ENCODE peak calls at places on chromosomes 6 and 20, in nine cellular contexts. S is pons, L is germinal center, N is DMS153, X is heart left ventricle, P is neural progenitor cell, T is fibroblast of the aortic adventitia, K is occipital lobe, F is activated gamma-delta T cell. J is an unnamed sample.

GRCh38 chr20:2128542-2128941 is 26.9 kb downstream of the STK35 start:
- DNase-seq in S (no peak), L (no peak), N (no peak), X (no peak), P (no peak), T (no peak), K (no peak), F (no peak), J (no peak)

GRCh38 chr6:144897441-144897921 is 612.3 kb downstream of the UTRN start:
- DNase-seq in S (no peak), L (no peak), N (no peak), X (no peak), P (no peak), T (peak), K (no peak), F (no peak), J (no peak)

GRCh38 chr6:44664716-44665115 is 277.2 kb downstream of the CDC5L start:
- DNase-seq in S (no peak), L (no peak), N (no peak), X (no peak), P (no peak), T (no peak), K (no peak), F (no peak), J (no peak)

GRCh38 chr20:48717095-48717958 is 110.5 kb downstream of the PREX1 start:
- DNase-seq in S (peak), L (peak), N (no peak), X (no peak), P (no peak), T (no peak), K (no peak), F (no peak), J (no peak)

GRCh38 chr6:45599053-45599452 is 221.3 kb upstream of the SUPT3H start:
- DNase-seq in S (no peak), L (no peak), N (no peak), X (no peak), P (no peak), T (no peak), K (no peak), F (no peak), J (no peak)

GRCh38 chr6:139927236-139927635 is 552.8 kb upstream of the CITED2 start:
- DNase-seq in S (no peak), L (no peak), N (no peak), X (no peak), P (no peak), T (peak), K (no peak), F (no peak), J (no peak)

GRCh38 chr6:112065426-112065986 is 11.6 kb downstream of the CCN6 start:
- DNase-seq in S (no peak), L (no peak), N (no peak), X (no peak), P (no peak), T (no peak), K (no peak), F (no peak), J (no peak)

GRCh38 chr20:32470025-32470861 is 112.1 kb downstream of the ASXL1 start:
- DNase-seq in S (no peak), L (peak), N (no peak), X (peak), P (peak), T (peak), K (no peak), F (no peak), J (peak)

GRCh38 chr6:41622210-41622990 is 15.9 kb upstream of the MDFI start:
- DNase-seq in S (no peak), L (no peak), N (no peak), X (no peak), P (no peak), T (no peak), K (no peak), F (no peak), J (no peak)

GRCh38 chr20:35339007-35339406 is 46.8 kb upstream of the FAM83C start:
- DNase-seq in S (no peak), L (no peak), N (no peak), X (no peak), P (no peak), T (peak), K (no peak), F (no peak), J (no peak)

GRCh38 chr6:45467853-45468252 is 90.1 kb upstream of the SUPT3H start:
- DNase-seq in S (no peak), L (no peak), N (no peak), X (no peak), P (no peak), T (no peak), K (no peak), F (no peak), J (no peak)

GRCh38 chr20:47355489-47356219 is 845 bp downstream of the ZMYND8 start:
- DNase-seq in S (peak), L (no peak), N (no peak), X (no peak), P (peak), T (peak), K (peak), F (no peak), J (no peak)

GRCh38 chr20:40932436-40932835 is 96.2 kb upstream of the TOP1 start:
- DNase-seq in S (no peak), L (no peak), N (no peak), X (no peak), P (no peak), T (no peak), K (no peak), F (no peak), J (no peak)

GRCh38 chr6:76677017-76677416 is 604.6 kb upstream of the IMPG1 start:
- DNase-seq in S (no peak), L (no peak), N (no peak), X (no peak), P (no peak), T (no peak), K (no peak), F (no peak), J (no peak)

GRCh38 chr6:41683460-41684310 is 45.4 kb downstream of the MDFI start:
- DNase-seq in S (peak), L (peak), N (peak), X (peak), P (peak), T (peak), K (peak), F (peak), J (no peak)

GRCh38 chr6:156933201-156934053 is 156.2 kb downstream of the ARID1B start:
- DNase-seq in S (peak), L (no peak), N (peak), X (peak), P (peak), T (no peak), K (no peak), F (no peak), J (no peak)

GRCh38 chr6:130132286-130132701 is 90.5 kb downstream of the SAMD3 start:
- DNase-seq in S (no peak), L (no peak), N (no peak), X (no peak), P (no peak), T (no peak), K (no peak), F (no peak), J (no peak)

GRCh38 chr6:7758456-7758855 is 32.6 kb downstream of the BMP6 start:
- DNase-seq in S (no peak), L (no peak), N (no peak), X (peak), P (no peak), T (peak), K (no peak), F (no peak), J (no peak)

GRCh38 chr20:327041-327945 is 1.9 kb downstream of the SOX12 start:
- DNase-seq in S (peak), L (peak), N (peak), X (peak), P (peak), T (peak), K (peak), F (peak), J (peak)

GRCh38 chr20:14989891-14990290 is 652.5 kb upstream of the FLRT3 start:
- DNase-seq in S (no peak), L (no peak), N (no peak), X (no peak), P (no peak), T (no peak), K (no peak), F (no peak), J (no peak)

GRCh38 chr20:34316191-34316814 is 13.1 kb upstream of the AHCY start:
- DNase-seq in S (no peak), L (no peak), N (no peak), X (no peak), P (no peak), T (peak), K (no peak), F (no peak), J (no peak)

GRCh38 chr20:1357921-1358671 is 29.2 kb upstream of the SDCBP2 start:
- DNase-seq in S (no peak), L (no peak), N (no peak), X (no peak), P (no peak), T (peak), K (no peak), F (no peak), J (no peak)

GRCh38 chr20:5580940-5581708 is 169.1 kb upstream of the SHLD1 start:
- DNase-seq in S (no peak), L (no peak), N (no peak), X (no peak), P (no peak), T (no peak), K (no peak), F (no peak), J (no peak)

GRCh38 chr6:6806793-6807518 is 218.4 kb downstream of the LY86 start:
- DNase-seq in S (peak), L (no peak), N (no peak), X (peak), P (no peak), T (peak), K (peak), F (no peak), J (no peak)

GRCh38 chr20:33874129-33874528 is 63.0 kb downstream of the CHMP4B start:
- DNase-seq in S (no peak), L (no peak), N (no peak), X (no peak), P (no peak), T (no peak), K (no peak), F (no peak), J (no peak)

GRCh38 chr6:69019832-69020231 is 384.8 kb downstream of the ADGRB3 start:
- DNase-seq in S (no peak), L (no peak), N (no peak), X (no peak), P (no peak), T (peak), K (no peak), F (no peak), J (no peak)

GRCh38 chr6:25660512-25660911 is 8.5 kb downstream of the SCGN start:
- DNase-seq in S (no peak), L (no peak), N (no peak), X (no peak), P (no peak), T (no peak), K (no peak), F (no peak), J (no peak)

GRCh38 chr20:46099491-46100287 is 9.9 kb upstream of the NCOA5 start:
- DNase-seq in S (no peak), L (peak), N (no peak), X (peak), P (peak), T (no peak), K (no peak), F (no peak), J (no peak)

GRCh38 chr6:118319890-118320289 is 228.2 kb upstream of the PLN start:
- DNase-seq in S (peak), L (no peak), N (peak), X (no peak), P (peak), T (no peak), K (no peak), F (no peak), J (no peak)

GRCh38 chr6:108438918-108439317 is 121.8 kb upstream of the FOXO3 start:
- DNase-seq in S (no peak), L (no peak), N (no peak), X (no peak), P (no peak), T (peak), K (no peak), F (no peak), J (no peak)

GRCh38 chr6:166580076-166581050 is 6.1 kb downstream of the RAMACL start:
- DNase-seq in S (no peak), L (no peak), N (no peak), X (no peak), P (no peak), T (no peak), K (no peak), F (no peak), J (no peak)

GRCh38 chr6:125746731-125747588 is 2.5 kb upstream of the HEY2 start:
- DNase-seq in S (peak), L (peak), N (peak), X (peak), P (peak), T (peak), K (no peak), F (no peak), J (peak)

GRCh38 chr6:38016824-38017223 is 197.3 kb downstream of the ZFAND3 start:
- DNase-seq in S (peak), L (no peak), N (no peak), X (no peak), P (no peak), T (no peak), K (no peak), F (no peak), J (no peak)

GRCh38 chr6:109984410-109984809 is 6.3 kb downstream of the GPR6 start:
- DNase-seq in S (no peak), L (no peak), N (no peak), X (no peak), P (no peak), T (no peak), K (no peak), F (no peak), J (no peak)

GRCh38 chr6:145071836-145072235 is 663.5 kb downstream of the EPM2A start:
- DNase-seq in S (no peak), L (no peak), N (no peak), X (no peak), P (no peak), T (peak), K (no peak), F (no peak), J (no peak)

GRCh38 chr6:142300758-142301251 is 1.0 kb upstream of the ADGRG6 start:
- DNase-seq in S (no peak), L (no peak), N (no peak), X (no peak), P (peak), T (peak), K (no peak), F (no peak), J (no peak)

GRCh38 chr6:139439278-139439813 is 64.9 kb upstream of the CITED2 start:
- DNase-seq in S (no peak), L (no peak), N (no peak), X (no peak), P (no peak), T (peak), K (no peak), F (no peak), J (no peak)

J was measured in H1.